ENCODE peak calls at places on chromosomes 3 and 15, in six cellular contexts. V, Y, J, B, I and W are unnamed samples.

GRCh38 chr3:196135693-196136639 is 54.1 kb upstream of the TFRC start:
- DNase-seq in V (no peak), Y (no peak), J (no peak), B (no peak), I (no peak), W (no peak)

GRCh38 chr15:58520936-58521292 is 89.1 kb downstream of the LIPC start:
- DNase-seq in V (no peak), Y (no peak), J (no peak), B (no peak), I (no peak), W (no peak)

GRCh38 chr3:177932750-177933660 is 603.2 kb upstream of the KCNMB2 start:
- DNase-seq in V (no peak), Y (no peak), J (no peak), B (no peak), I (no peak), W (no peak)

GRCh38 chr15:25682349-25682748 is 180.8 kb downstream of the ATP10A start:
- DNase-seq in V (peak), Y (peak), J (no peak), B (no peak), I (no peak), W (no peak)

GRCh38 chr3:129415830-129416229 is 12.6 kb downstream of the EFCAB12 start:
- DNase-seq in V (no peak), Y (no peak), J (no peak), B (no peak), I (no peak), W (no peak)

GRCh38 chr3:42658091-42658770 is 4.7 kb downstream of the ZBTB47 start:
- DNase-seq in V (no peak), Y (no peak), J (peak), B (no peak), I (no peak), W (peak)

GRCh38 chr3:169613895-169614294 is 49.6 kb downstream of the MECOM start:
- DNase-seq in V (no peak), Y (no peak), J (no peak), B (no peak), I (no peak), W (no peak)

GRCh38 chr3:72848703-72849081 is 447 bp upstream of the SHQ1 start:
- DNase-seq in V (no peak), Y (no peak), J (no peak), B (peak), I (no peak), W (no peak)

GRCh38 chr3:157375342-157375986 is 61.2 kb upstream of the PTX3 start:
- DNase-seq in V (no peak), Y (no peak), J (no peak), B (no peak), I (no peak), W (no peak)

GRCh38 chr3:151315136-151315535 is 1.5 kb downstream of the GPR87 start:
- DNase-seq in V (no peak), Y (no peak), J (no peak), B (no peak), I (no peak), W (no peak)

GRCh38 chr3:126865736-126866135 is 117.2 kb upstream of the PLXNA1 start:
- DNase-seq in V (no peak), Y (no peak), J (no peak), B (no peak), I (no peak), W (no peak)
- H3K27ac ChIP-seq in V (no peak), Y (peak), J (no peak), B (no peak), I (no peak), W (no peak)

GRCh38 chr3:188727052-188727451 is 444.7 kb upstream of the TPRG1 start:
- DNase-seq in V (no peak), Y (no peak), J (no peak), B (no peak), I (no peak), W (no peak)

GRCh38 chr3:188728371-188728896 is 443.3 kb upstream of the TPRG1 start:
- DNase-seq in V (no peak), Y (no peak), J (no peak), B (no peak), I (no peak), W (no peak)

GRCh38 chr3:188734395-188734794 is 437.4 kb upstream of the TPRG1 start:
- DNase-seq in V (no peak), Y (no peak), J (no peak), B (no peak), I (no peak), W (no peak)

GRCh38 chr3:188729422-188729821 is 442.3 kb upstream of the TPRG1 start:
- DNase-seq in V (no peak), Y (no peak), J (no peak), B (no peak), I (no peak), W (no peak)
- H3K27ac ChIP-seq in V (no peak), Y (no peak), J (no peak), B (no peak), I (no peak), W (no peak)

GRCh38 chr3:39153977-39154299 is 547 bp upstream of the CSRNP1 start:
- DNase-seq in V (no peak), Y (no peak), J (no peak), B (no peak), I (no peak), W (no peak)

GRCh38 chr3:39157359-39157758 is 4.0 kb upstream of the CSRNP1 start:
- DNase-seq in V (no peak), Y (no peak), J (no peak), B (no peak), I (no peak), W (no peak)

GRCh38 chr3:39156421-39156820 is 3.0 kb upstream of the CSRNP1 start:
- DNase-seq in V (no peak), Y (no peak), J (no peak), B (no peak), I (no peak), W (no peak)

GRCh38 chr3:39154323-39155021 is 1.1 kb upstream of the CSRNP1 start:
- DNase-seq in V (peak), Y (no peak), J (no peak), B (no peak), I (no peak), W (no peak)

GRCh38 chr3:39158138-39158715 is 4.8 kb upstream of the CSRNP1 start:
- DNase-seq in V (no peak), Y (no peak), J (no peak), B (no peak), I (no peak), W (no peak)
- H3K27ac ChIP-seq in V (no peak), Y (no peak), J (no peak), B (no peak), I (no peak), W (no peak)

DNA sequence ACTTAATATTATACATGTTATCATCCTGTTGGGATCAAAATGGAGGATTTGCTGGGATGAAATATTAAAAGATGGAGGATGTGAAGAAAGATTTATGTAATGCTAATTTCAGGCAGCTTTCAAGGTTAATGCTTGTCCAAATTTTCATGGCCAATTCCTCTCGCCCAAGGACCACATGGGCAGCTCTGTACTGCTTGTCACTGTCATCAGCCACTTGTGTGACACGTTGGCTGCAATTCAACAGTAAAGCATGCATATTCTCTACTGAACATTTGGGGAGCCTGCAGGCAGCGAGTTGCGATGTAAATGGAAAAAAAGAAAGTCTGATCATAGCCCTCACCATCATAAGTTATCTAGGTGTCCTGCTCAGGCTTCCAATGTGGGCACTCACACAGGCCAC is 1026.8 kb upstream of the NR2F2 start:
- DNase-seq in V (no peak), Y (no peak), J (no peak), B (no peak), I (no peak), W (no peak)
- H3K27ac ChIP-seq in V (peak), Y (peak), J (no peak), B (no peak), I (no peak), W (peak)

GRCh38 chr3:18018491-18019177 is 276.2 kb upstream of the TBC1D5 start:
- DNase-seq in V (no peak), Y (no peak), J (no peak), B (no peak), I (no peak), W (no peak)
- H3K27ac ChIP-seq in V (no peak), Y (no peak), J (no peak), B (no peak), I (no peak), W (no peak)

GRCh38 chr15:90004671-90005070 is 3.5 kb downstream of the ZNF710 start:
- DNase-seq in V (no peak), Y (no peak), J (no peak), B (no peak), I (no peak), W (no peak)
- H3K27ac ChIP-seq in V (peak), Y (peak), J (peak), B (no peak), I (no peak), W (peak)

GRCh38 chr15:28096720-28097431 is 2.2 kb downstream of the OCA2 start:
- DNase-seq in V (peak), Y (no peak), J (no peak), B (no peak), I (no peak), W (no peak)
- H3K27ac ChIP-seq in V (peak), Y (peak), J (no peak), B (no peak), I (no peak), W (peak)

GRCh38 chr3:188177721-188178120 is 23.8 kb downstream of the LPP start:
- DNase-seq in V (no peak), Y (no peak), J (no peak), B (no peak), I (no peak), W (no peak)

GRCh38 chr3:188176884-188177283 is 22.9 kb downstream of the LPP start:
- DNase-seq in V (no peak), Y (no peak), J (no peak), B (no peak), I (no peak), W (no peak)

GRCh38 chr3:188178293-188178950 is 24.5 kb downstream of the LPP start:
- DNase-seq in V (no peak), Y (no peak), J (no peak), B (no peak), I (peak), W (no peak)

GRCh38 chr3:188179006-188179966 is 25.3 kb downstream of the LPP start:
- DNase-seq in V (no peak), Y (peak), J (no peak), B (no peak), I (no peak), W (no peak)

GRCh38 chr3:188180114-188180513 is 26.2 kb downstream of the LPP start:
- DNase-seq in V (no peak), Y (no peak), J (no peak), B (no peak), I (no peak), W (no peak)
- H3K27ac ChIP-seq in V (peak), Y (peak), J (no peak), B (no peak), I (no peak), W (peak)

DNA sequence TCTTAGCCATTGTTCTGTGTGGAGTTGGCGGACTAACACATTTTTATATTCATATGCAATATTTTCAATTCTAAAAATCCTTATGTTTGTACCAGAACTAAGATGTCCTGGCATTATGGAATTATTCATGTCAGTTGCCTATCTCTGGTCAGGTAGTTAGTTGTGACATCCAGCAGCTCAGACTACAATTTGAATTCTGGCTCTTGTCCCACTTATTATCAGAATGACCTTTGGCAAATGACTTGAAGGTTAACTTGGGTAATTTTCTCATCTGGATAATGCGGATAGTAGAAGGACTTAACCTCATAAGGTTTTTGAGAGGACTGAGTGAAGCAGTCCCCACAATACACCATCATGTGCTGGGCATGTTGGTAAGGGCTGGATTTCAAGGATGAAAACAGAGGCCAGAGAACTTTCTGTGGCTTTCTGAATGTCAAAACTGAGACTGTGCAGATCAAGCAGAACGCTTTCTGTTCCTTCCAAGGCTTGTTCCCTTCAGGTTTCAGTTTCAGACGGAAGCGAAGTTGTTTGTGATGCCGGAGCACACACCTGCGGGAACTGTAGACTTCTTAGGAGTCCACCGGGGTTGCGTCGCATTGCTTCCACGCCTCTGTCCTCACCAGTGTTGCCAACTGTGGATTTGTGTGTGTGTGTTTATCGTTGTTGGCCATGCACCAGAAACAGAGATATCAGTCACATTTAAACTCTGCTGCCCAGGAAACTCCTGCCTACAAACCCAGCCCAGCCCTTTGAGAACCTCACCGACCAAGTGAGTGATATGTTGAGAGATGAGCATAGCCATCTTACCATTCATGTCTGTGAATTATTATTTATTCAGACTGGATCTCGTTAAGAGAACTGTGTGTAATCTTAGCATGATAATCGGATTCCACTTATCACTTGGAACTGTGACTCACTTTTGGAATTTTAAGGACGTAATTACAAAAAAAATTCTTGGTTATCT is 76.0 kb downstream of the PTPRG start:
- DNase-seq in V (no peak), Y (no peak), J (no peak), B (no peak), I (no peak), W (no peak)
- H3K27ac ChIP-seq in V (peak), Y (peak), J (no peak), B (no peak), I (no peak), W (peak)

DNA sequence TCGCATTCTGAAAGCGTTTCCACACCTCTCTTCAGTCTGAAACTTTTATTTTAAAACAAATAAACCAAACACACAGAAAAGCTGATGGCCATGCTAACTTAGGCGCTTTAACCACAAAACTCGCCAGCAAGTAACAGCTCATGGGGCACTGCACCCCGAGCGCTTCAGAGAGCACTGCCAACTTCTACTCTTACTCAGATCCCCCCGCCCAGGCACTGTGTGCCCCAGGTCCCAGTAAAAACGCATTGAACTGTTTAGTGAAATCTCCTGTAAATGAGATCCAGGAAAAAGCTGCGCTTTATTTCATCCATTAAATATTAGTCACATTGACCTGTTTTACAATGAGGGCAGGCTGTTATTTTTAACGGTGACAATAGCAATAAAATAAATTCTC is 99.7 kb downstream of the LRIG1 start:
- DNase-seq in V (no peak), Y (no peak), J (no peak), B (no peak), I (no peak), W (no peak)
- H3K27ac ChIP-seq in V (no peak), Y (no peak), J (peak), B (no peak), I (no peak), W (no peak)